ENCODE peak calls at places on chromosome 11, in six cellular contexts. R is neuronal stem cell, X is uterus, T is colonic mucosa, U is endothelial cell, E is non-pigmented ciliary epithelial cell. Z is an unnamed sample.

GRCh38 chr11:59778122-59778521 is 22.9 kb downstream of the STX3 start:
- DNase-seq in R (no peak), X (no peak), T (peak), U (no peak), E (no peak), Z (no peak)

GRCh38 chr11:64536396-64536935 is 54.6 kb upstream of the SLC22A12 start:
- DNase-seq in R (no peak), X (no peak), T (no peak), U (no peak), E (no peak), Z (no peak)

GRCh38 chr11:71284525-71285092 is 32.2 kb upstream of the SHANK2 start:
- DNase-seq in R (no peak), X (no peak), T (peak), U (no peak), E (no peak), Z (no peak)

GRCh38 chr11:79092791-79093313 is 348.0 kb downstream of the TENM4 start:
- DNase-seq in R (no peak), X (no peak), T (no peak), U (no peak), E (peak), Z (no peak)

GRCh38 chr11:125343732-125344131 is 152.3 kb downstream of the FEZ1 start:
- DNase-seq in R (no peak), X (no peak), T (no peak), U (no peak), E (no peak), Z (no peak)

GRCh38 chr11:112516261-112516660 is 255.6 kb upstream of the PLET1 start:
- DNase-seq in R (no peak), X (no peak), T (no peak), U (no peak), E (no peak), Z (no peak)

GRCh38 chr11:99257131-99257530 is 236.4 kb downstream of the CNTN5 start:
- DNase-seq in R (no peak), X (no peak), T (no peak), U (no peak), E (no peak), Z (no peak)

GRCh38 chr11:91694331-91694730 is 530.3 kb upstream of the FAT3 start:
- DNase-seq in R (no peak), X (no peak), T (no peak), U (no peak), E (no peak), Z (no peak)

GRCh38 chr11:130721282-130721681 is 195.0 kb downstream of the SNX19 start:
- DNase-seq in R (no peak), X (no peak), T (no peak), U (no peak), E (no peak), Z (no peak)

GRCh38 chr11:45105233-45105992 is 41.0 kb upstream of the PRDM11 start:
- DNase-seq in R (peak), X (peak), T (peak), U (peak), E (peak), Z (no peak)

GRCh38 chr11:17506942-17507341 is 30.3 kb upstream of the ABCC8 start:
- DNase-seq in R (no peak), X (no peak), T (no peak), U (no peak), E (no peak), Z (no peak)

GRCh38 chr11:83087035-83087434 is 15.3 kb upstream of the RAB30 start:
- DNase-seq in R (no peak), X (no peak), T (no peak), U (no peak), E (no peak), Z (no peak)

GRCh38 chr11:72583177-72583553 is 91.1 kb downstream of the PDE2A start:
- DNase-seq in R (no peak), X (no peak), T (no peak), U (no peak), E (no peak), Z (no peak)

GRCh38 chr11:131977231-131977630 is 606.8 kb downstream of the NTM start:
- DNase-seq in R (no peak), X (no peak), T (no peak), U (no peak), E (peak), Z (no peak)

GRCh38 chr11:103872748-103873147 is 163.7 kb upstream of the DDI1 start:
- DNase-seq in R (no peak), X (no peak), T (no peak), U (no peak), E (no peak), Z (no peak)

GRCh38 chr11:67056640-67057409 is at the start of gene RHOD:
- DNase-seq in R (peak), X (peak), T (peak), U (peak), E (no peak), Z (no peak)

GRCh38 chr11:43690929-43691328 is 10.4 kb downstream of the HSD17B12 start:
- DNase-seq in R (no peak), X (no peak), T (no peak), U (no peak), E (no peak), Z (no peak)

GRCh38 chr11:44855138-44855849 is 95.4 kb downstream of the TP53I11 start:
- DNase-seq in R (no peak), X (no peak), T (no peak), U (no peak), E (no peak), Z (no peak)

GRCh38 chr11:71527576-71528210 is 626 bp downstream of the KRTAP5-7 start:
- DNase-seq in R (no peak), X (no peak), T (no peak), U (no peak), E (no peak), Z (no peak)

GRCh38 chr11:15662285-15662684 is 547.6 kb downstream of the INSC start:
- DNase-seq in R (no peak), X (no peak), T (no peak), U (no peak), E (no peak), Z (no peak)

GRCh38 chr11:7592706-7593105 is 78.9 kb downstream of the PPFIBP2 start:
- DNase-seq in R (no peak), X (no peak), T (no peak), U (no peak), E (no peak), Z (no peak)

GRCh38 chr11:123174196-123175183 is 20.6 kb downstream of the CLMP start:
- DNase-seq in R (peak), X (peak), T (peak), U (no peak), E (peak), Z (no peak)

GRCh38 chr11:130625907-130626306 is 177.5 kb downstream of the ADAMTS15 start:
- DNase-seq in R (no peak), X (no peak), T (no peak), U (no peak), E (no peak), Z (no peak)

GRCh38 chr11:76768091-76769047 is 14.8 kb upstream of the TSKU start:
- DNase-seq in R (no peak), X (peak), T (peak), U (no peak), E (no peak), Z (no peak)

GRCh38 chr11:115083129-115083823 is 404.9 kb downstream of the NXPE2 start:
- DNase-seq in R (no peak), X (no peak), T (no peak), U (no peak), E (no peak), Z (no peak)

GRCh38 chr11:76391039-76391438 is 9.9 kb downstream of the GVQW3 start:
- DNase-seq in R (no peak), X (no peak), T (no peak), U (no peak), E (no peak), Z (no peak)

GRCh38 chr11:107691003-107691402 is 20.9 kb downstream of the SLN start:
- DNase-seq in R (no peak), X (no peak), T (no peak), U (no peak), E (no peak), Z (no peak)

GRCh38 chr11:129881570-129882170 is 13.7 kb downstream of the NFRKB start:
- DNase-seq in R (no peak), X (no peak), T (peak), U (peak), E (no peak), Z (no peak)

GRCh38 chr11:129815596-129816461 is at the start of gene TMEM45B:
- DNase-seq in R (no peak), X (no peak), T (peak), U (peak), E (no peak), Z (no peak)

GRCh38 chr11:64207247-64208085 is 945 bp downstream of the FERMT3 start:
- DNase-seq in R (no peak), X (peak), T (peak), U (no peak), E (peak), Z (no peak)

GRCh38 chr11:117837070-117837776 is 12.7 kb upstream of the FXYD2 start:
- DNase-seq in R (no peak), X (peak), T (peak), U (no peak), E (no peak), Z (no peak)

GRCh38 chr11:128472128-128473110 is 114.9 kb downstream of the ETS1 start:
- DNase-seq in R (no peak), X (no peak), T (no peak), U (no peak), E (no peak), Z (no peak)

GRCh38 chr11:64649304-64649703 is 58.3 kb downstream of the SLC22A12 start:
- DNase-seq in R (no peak), X (peak), T (no peak), U (peak), E (no peak), Z (no peak)

GRCh38 chr11:96079691-96080090 is 155.8 kb upstream of the MTMR2 start:
- DNase-seq in R (no peak), X (no peak), T (no peak), U (no peak), E (no peak), Z (no peak)

GRCh38 chr11:94602430-94603372 is 35.5 kb downstream of the PIWIL4 start:
- DNase-seq in R (peak), X (peak), T (no peak), U (peak), E (no peak), Z (no peak)

GRCh38 chr11:64231536-64231935 is 1.2 kb downstream of the DNAJC4 start:
- DNase-seq in R (no peak), X (no peak), T (peak), U (no peak), E (no peak), Z (no peak)

GRCh38 chr11:16252373-16252772 is 104.0 kb downstream of the SOX6 start:
- DNase-seq in R (no peak), X (no peak), T (no peak), U (no peak), E (no peak), Z (peak)

GRCh38 chr11:126595560-126595959 is 240.1 kb downstream of the ST3GAL4 start:
- DNase-seq in R (no peak), X (no peak), T (no peak), U (no peak), E (no peak), Z (no peak)

Z was measured in iPS DF 19.7.